ENCODE peak calls at places on chromosomes 16 and 17, in six cellular contexts. S, B, E, F, X and T are unnamed samples.
A peak's percentile ranks its signal among the peaks of the same experiment; 100 is the strongest.

GRCh38 chr17:72476575-72476986 is 355.8 kb downstream of the SOX9 start:
- DNase-seq in E (no peak), F (no peak), S (peak; percentile 21), X (no peak), B (no peak), T (no peak)

GRCh38 chr16:58331024-58331707 is 36.3 kb upstream of the PRSS54 start:
- DNase-seq in X (no peak), F (no peak), E (no peak), B (no peak), S (no peak), T (no peak)

GRCh38 chr17:21201302-21201602 is 12.7 kb downstream of the TMEM11 start:
- DNase-seq in B (no peak), S (no peak), X (no peak), F (peak; percentile 25), E (no peak), T (no peak)

GRCh38 chr16:57923418-57923817 is 47.5 kb downstream of the CNGB1 start:
- DNase-seq in B (no peak), E (no peak), X (no peak), S (no peak), F (no peak), T (no peak)

GRCh38 chr16:85419503-85420408 is 193.4 kb upstream of the GSE1 start:
- DNase-seq in B (no peak), X (no peak), E (no peak), F (no peak), S (peak; percentile 33), T (no peak)

GRCh38 chr16:72905581-72905980 is 142.3 kb downstream of the ZFHX3 start:
- DNase-seq in S (no peak), B (no peak), F (no peak), X (no peak), E (no peak), T (no peak)

GRCh38 chr17:48241131-48241591 is 133.6 kb downstream of the SNX11 start:
- DNase-seq in S (no peak), B (no peak), X (peak; percentile 73), F (no peak), E (peak; percentile 88), T (no peak)

GRCh38 chr16:2159052-2159838 is 3.7 kb downstream of the TRAF7 start:
- DNase-seq in S (no peak), X (peak; percentile 80), E (no peak), F (no peak), B (no peak), T (no peak)

GRCh38 chr17:39219647-39220154 is 6.0 kb downstream of the STAC2 start:
- DNase-seq in S (no peak), F (peak; percentile 60), E (no peak), X (no peak), B (no peak), T (no peak)

GRCh38 chr17:1110844-1111598 is 68.8 kb downstream of the ABR start:
- DNase-seq in E (peak; percentile 88), F (no peak), B (peak; percentile 79), S (no peak), X (peak; percentile 92), T (no peak)

GRCh38 chr16:8512941-8513624 is 77.2 kb downstream of the TMEM114 start:
- DNase-seq in E (no peak), S (no peak), B (no peak), F (no peak), X (no peak), T (no peak)

GRCh38 chr17:55717898-55718735 is 4.5 kb downstream of the TMEM100 start:
- DNase-seq in E (peak; percentile 65), F (peak; percentile 70), X (peak; percentile 72), S (peak; percentile 85), B (peak; percentile 78), T (no peak)

GRCh38 chr17:83191388-83192160 is 112.2 kb downstream of the METRNL start:
- DNase-seq in B (no peak), F (peak; percentile 1), S (peak; percentile 77), E (no peak), X (no peak), T (no peak)

GRCh38 chr16:80807916-80808315 is 3.5 kb upstream of the CDYL2 start:
- DNase-seq in X (no peak), E (no peak), B (no peak), F (no peak), S (no peak), T (no peak)

GRCh38 chr17:6269474-6269873 is 165.4 kb downstream of the AIPL1 start:
- DNase-seq in B (no peak), X (peak; percentile 60), F (no peak), E (peak; percentile 6), S (no peak), T (no peak)

GRCh38 chr17:17494499-17495447 is 1.4 kb downstream of the RASD1 start:
- DNase-seq in F (peak; percentile 62), B (no peak), X (peak; percentile 20), E (no peak), S (peak; percentile 81), T (no peak)

GRCh38 chr17:82392209-82392920 is 20.8 kb downstream of the UTS2R start:
- DNase-seq in B (no peak), S (no peak), E (no peak), X (no peak), F (no peak), T (no peak)

GRCh38 chr17:3773511-3773910 is 27.5 kb downstream of the ITGAE start:
- DNase-seq in E (no peak), X (no peak), S (peak; percentile 22), F (no peak), B (no peak), T (no peak)

GRCh38 chr17:80612997-80613731 is 68.5 kb downstream of the RPTOR start:
- DNase-seq in E (no peak), B (no peak), F (no peak), S (no peak), X (no peak), T (no peak)

GRCh38 chr17:12994341-12995074 is 23.3 kb downstream of the ELAC2 start:
- DNase-seq in B (no peak), E (no peak), X (no peak), F (no peak), S (no peak), T (no peak)

GRCh38 chr16:77491091-77491490 is 56.3 kb upstream of the ADAMTS18 start:
- DNase-seq in F (no peak), X (no peak), S (no peak), B (no peak), E (no peak), T (no peak)
- H3K36me3 ChIP-seq in F (no peaks in the 10 kb centered on the region), X (no peaks in the 10 kb centered on the region), S (no peaks in the 10 kb centered on the region), B (no peaks in the 10 kb centered on the region), E (no peaks in the 10 kb centered on the region), T (no peaks in the 10 kb centered on the region)

GRCh38 chr16:20747030-20747816 is 5.6 kb upstream of the THUMPD1 start:
- DNase-seq in E (peak; percentile 22), B (peak; percentile 52), X (peak; percentile 69), F (no peak), S (no peak), T (peak; percentile 55)
- TF ChIP-seq POLR2AphosphoS5 in E (no peak), B (no peak), X (no peak), F (no peak), S (no peak), T (no peak)

GRCh38 chr16:3965781-3966582 is 85.5 kb upstream of the CREBBP start:
- DNase-seq in B (no peak), S (no peak), X (no peak), E (no peak), F (no peak), T (no peak)
- H3K36me3 ChIP-seq in B (peaks cover 16% of the 10 kb centered on the region), S (peaks cover 4% of the 10 kb centered on the region), X (no peaks in the 10 kb centered on the region), E (no peaks in the 10 kb centered on the region), F (no peaks in the 10 kb centered on the region), T (peaks cover 18% of the 10 kb centered on the region)

GRCh38 chr16:14549789-14550153 is 80.3 kb downstream of the PARN start:
- DNase-seq in B (peak; percentile 78), F (no peak), E (no peak), S (no peak), X (peak; percentile 16), T (no peak)
- TF ChIP-seq POLR2AphosphoS5 in B (no peak), F (peak; percentile 19), E (no peak), S (no peak), X (no peak), T (no peak)

DNA sequence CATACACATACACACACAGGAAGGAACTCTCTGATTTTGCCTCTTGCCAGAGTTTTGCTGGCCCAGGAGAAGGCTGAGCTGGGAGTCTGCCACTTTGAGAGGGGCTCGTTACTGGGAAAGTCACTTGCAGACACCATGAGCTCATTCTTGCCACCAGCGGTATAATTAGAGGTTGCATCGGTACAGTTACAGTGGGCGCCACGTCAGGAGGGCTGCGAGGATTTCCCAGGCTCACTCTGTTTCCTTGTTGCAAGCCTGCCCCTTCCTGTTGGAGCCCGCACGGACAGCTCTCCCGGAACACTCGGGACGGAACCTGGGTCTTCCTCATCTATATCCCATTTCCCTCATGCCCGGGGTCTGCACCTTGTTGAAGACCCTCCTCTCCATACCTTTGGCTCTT is 3.1 kb upstream of the SDK2 start:
- DNase-seq in S (no peak), B (no peak), X (no peak), E (no peak), F (no peak), T (no peak)
- H3K36me3 ChIP-seq in S (no peaks in the 10 kb centered on the region), B (no peaks in the 10 kb centered on the region), X (no peaks in the 10 kb centered on the region), E (no peaks in the 10 kb centered on the region), F (no peaks in the 10 kb centered on the region), T (no peaks in the 10 kb centered on the region)